ENCODE peak calls at places on chromosomes 16 and 17, in seven cellular contexts. O is MM.1S, K is fibroblast of lung, M is brain microvascular endothelial cell, G is uterus, V is esophagus squamous epithelium, N is GM23338. D is an unnamed sample.

GRCh38 chr17:39193346-39193745 is 4.1 kb downstream of the CACNB1 start:
- DNase-seq in K (no peak), G (no peak), O (no peak), N (no peak), V (no peak), M (no peak), D (no peak)

GRCh38 chr17:32314636-32315035 is 27.3 kb downstream of the C17orf75 start:
- DNase-seq in M (no peak), O (no peak), G (no peak), N (no peak), K (no peak), V (no peak), D (no peak)

GRCh38 chr17:57767561-57767960 is 22.5 kb upstream of the CCDC182 start:
- DNase-seq in M (no peak), G (no peak), N (peak; percentile 70), O (no peak), K (no peak), V (no peak), D (no peak)

GRCh38 chr17:31609331-31609730 is 217.9 kb downstream of the RAB11FIP4 start:
- DNase-seq in K (peak; percentile 36), M (no peak), O (no peak), G (no peak), V (no peak), N (no peak), D (no peak)

GRCh38 chr17:1714488-1714979 is 4.4 kb upstream of the TLCD2 start:
- DNase-seq in O (no peak), N (peak; percentile 99), M (peak; percentile 97), V (peak; percentile 58), G (peak; percentile 98), K (peak; percentile 97), D (peak; percentile 80)

GRCh38 chr17:49549311-49549605 is 26.4 kb upstream of the NXPH3 start:
- DNase-seq in K (no peak), O (no peak), N (no peak), M (no peak), V (no peak), G (no peak), D (no peak)

GRCh38 chr16:83473109-83473508 is 334.7 kb upstream of the HSBP1 start:
- DNase-seq in G (no peak), M (no peak), V (no peak), O (no peak), K (no peak), N (no peak), D (peak; percentile 40)

GRCh38 chr16:46789499-46790414 is 41.2 kb downstream of the C16orf87 start:
- DNase-seq in M (peak; percentile 64), G (peak; percentile 77), V (peak; percentile 20), K (peak; percentile 64), N (peak; percentile 83), O (peak; percentile 83), D (peak; percentile 35)

GRCh38 chr16:50309527-50310307 is 43.4 kb downstream of the ADCY7 start:
- DNase-seq in N (no peak), K (no peak), V (no peak), M (no peak), G (no peak), O (no peak), D (peak; percentile 21)

GRCh38 chr17:72182256-72182890 is 61.6 kb downstream of the SOX9 start:
- DNase-seq in O (no peak), G (no peak), M (no peak), K (no peak), N (peak; percentile 57), V (no peak), D (no peak)

GRCh38 chr17:67737145-67737544 is 19.4 kb downstream of the NOL11 start:
- DNase-seq in N (no peak), M (no peak), G (no peak), V (no peak), O (no peak), K (no peak), D (no peak)

GRCh38 chr16:76345093-76345735 is 68.0 kb downstream of the CNTNAP4 start:
- DNase-seq in G (no peak), K (peak; percentile 29), N (no peak), M (no peak), O (no peak), V (no peak), D (no peak)

GRCh38 chr16:56279132-56279531 is 87.8 kb downstream of the GNAO1 start:
- DNase-seq in M (no peak), N (no peak), V (no peak), O (no peak), G (no peak), K (no peak), D (peak; percentile 4)

GRCh38 chr17:59753522-59754467 is 46.3 kb downstream of the VMP1 start:
- DNase-seq in M (peak; percentile 74), K (peak; percentile 83), G (no peak), N (peak; percentile 91), V (no peak), O (peak; percentile 80), D (peak; percentile 91)

GRCh38 chr16:78483124-78483992 is 383.9 kb downstream of the WWOX start:
- DNase-seq in M (no peak), G (no peak), O (no peak), V (no peak), K (no peak), N (no peak), D (no peak)

GRCh38 chr16:11164482-11165270 is 91.3 kb downstream of the SOCS1 start:
- DNase-seq in V (no peak), G (no peak), M (no peak), O (no peak), K (no peak), N (peak; percentile 31), D (no peak)

GRCh38 chr16:12205378-12205777 is 228.8 kb downstream of the SNX29 start:
- DNase-seq in M (no peak), G (no peak), N (no peak), V (no peak), O (no peak), K (no peak), D (no peak)

GRCh38 chr16:65178151-65178550 is 56.3 kb upstream of the CDH11 start:
- DNase-seq in K (peak; percentile 68), V (no peak), O (no peak), M (peak; percentile 57), N (no peak), G (no peak), D (peak; percentile 44)

GRCh38 chr17:78129385-78130079 is 977 bp upstream of the TMC6 start:
- DNase-seq in V (no peak), M (no peak), N (no peak), K (no peak), G (no peak), O (peak; percentile 66), D (no peak)

GRCh38 chr17:83008526-83008925 is 70.9 kb upstream of the METRNL start:
- DNase-seq in V (no peak), G (no peak), N (no peak), O (no peak), M (no peak), K (no peak), D (no peak)

GRCh38 chr17:8163978-8164814 is 1.4 kb upstream of the VAMP2 start:
- DNase-seq in K (peak; percentile 37), V (no peak), G (peak; percentile 76), N (peak; percentile 59), O (no peak), M (no peak), D (peak; percentile 22)

GRCh38 chr17:74971842-74972106 is 785 bp downstream of the HID1 start:
- DNase-seq in O (no peak), K (no peak), N (no peak), V (no peak), G (no peak), M (no peak), D (no peak)

GRCh38 chr16:72999541-73000019 is 48.3 kb downstream of the ZFHX3 start:
- DNase-seq in K (no peak), O (no peak), G (no peak), V (no peak), N (no peak), M (no peak), D (no peak)

GRCh38 chr17:55845385-55845784 is 94.5 kb downstream of the PCTP start:
- DNase-seq in M (peak; percentile 10), N (peak; percentile 87), K (peak; percentile 27), G (peak; percentile 41), O (no peak), V (no peak), D (no peak)

GRCh38 chr16:28202147-28202746 is 9.5 kb downstream of the XPO6 start:
- DNase-seq in G (no peak), M (no peak), O (no peak), V (no peak), K (no peak), N (peak; percentile 68), D (no peak)

DNA sequence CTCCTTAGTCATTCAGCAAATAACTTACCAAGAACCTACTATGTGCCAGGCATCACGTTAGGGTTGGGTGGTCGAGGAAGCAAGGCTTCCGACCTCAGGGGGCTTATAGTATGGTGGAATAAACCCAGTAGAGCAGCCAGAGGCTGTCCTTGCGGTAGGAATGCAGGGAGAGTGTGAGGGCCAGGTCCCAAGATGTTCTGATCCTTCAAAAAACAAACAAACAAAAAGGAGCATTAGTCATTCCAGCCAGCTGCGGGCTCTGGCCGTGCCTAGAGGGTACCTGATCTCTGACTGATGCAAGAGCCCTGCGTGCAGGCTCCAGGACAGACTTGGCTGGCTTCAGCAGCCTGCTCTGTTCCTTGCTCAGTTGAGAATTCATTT is 18.2 kb downstream of the CYB5D2 start:
- DNase-seq in M (peak; percentile 81), K (peak; percentile 78), G (no peak), O (no peak), N (peak; percentile 50), V (no peak), D (peak; percentile 93)
- TF ChIP-seq CTCF in M (peak; percentile 54), K (peak; percentile 51), G (no peak), O (no peak), N (no peak), V (no peak), D (peak; percentile 58)

GRCh38 chr16:86740817-86741799 is 162.8 kb downstream of the FOXL1 start:
- DNase-seq in G (peak; percentile 22), M (peak; percentile 92), V (no peak), K (peak; percentile 94), O (no peak), N (peak; percentile 47), D (peak; percentile 62)
- H3K4me3 ChIP-seq in G (no peak overlapping the region), M (peak overlapping the region; percentile 55), V (peak overlapping the region; percentile 19), K (peak overlapping the region; percentile 57), O (no peak overlapping the region), N (no peak overlapping the region), D (no peak overlapping the region)

GRCh38 chr17:81134064-81134781 is 31.1 kb upstream of the PVALEF start:
- DNase-seq in M (no peak), G (no peak), N (no peak), V (no peak), O (no peak), K (no peak), D (no peak)
- H3K36me3 ChIP-seq in M (no peaks in the 10 kb centered on the region), G (no peaks in the 10 kb centered on the region), N (no peaks in the 10 kb centered on the region), V (no peaks in the 10 kb centered on the region), O (no peaks in the 10 kb centered on the region), K (no peaks in the 10 kb centered on the region), D (no peaks in the 10 kb centered on the region)

GRCh38 chr16:22859925-22860324 is 46.0 kb downstream of the HS3ST2 start:
- DNase-seq in N (peak; percentile 82), M (no peak), V (no peak), K (no peak), O (no peak), G (no peak), D (no peak)
- TF ChIP-seq CTCF in N (no peak), M (no peak), V (no peak), K (no peak), O (no peak), G (no peak), D (no peak)